ENCODE peak calls at places on chromosomes 4 and X, in seven cellular contexts. Z is mesothelial cell of epicardium, I is dorsolateral prefrontal cortex, Q is foreskin fibroblast, B is endothelial cell of umbilical vein, D is HCT116, R is BJ. J is an unnamed sample.

GRCh38 chrX:334331-334891 is 15.8 kb upstream of the GTPBP6 start:
- DNase-seq in D (no peak), B (no peak), Z (peak), R (no peak), I (peak), Q (no peak), J (no peak)

GRCh38 chrX:68978211-68978780 is 149.5 kb downstream of the EFNB1 start:
- DNase-seq in Q (no peak), R (no peak), B (peak), I (no peak), Z (no peak), D (no peak), J (peak)

GRCh38 chr4:15018389-15018788 is 16.1 kb downstream of the CPEB2 start:
- DNase-seq in Q (no peak), R (no peak), D (no peak), I (no peak), Z (no peak), B (peak), J (no peak)

GRCh38 chrX:151753313-151754041 is 18.9 kb downstream of the CNGA2 start:
- DNase-seq in R (no peak), Z (no peak), I (peak), D (peak), B (peak), Q (peak), J (peak)

GRCh38 chr4:87839309-87839946 is 6.7 kb downstream of the MEPE start:
- DNase-seq in I (no peak), B (peak), Z (no peak), Q (peak), D (no peak), R (no peak), J (no peak)

GRCh38 chr4:153488006-153488718 is 22.0 kb downstream of the TMEM131L start:
- DNase-seq in B (peak), D (no peak), R (no peak), I (no peak), Z (no peak), Q (no peak), J (no peak)

GRCh38 chr4:117085185-117085701 is at the start of gene TRAM1L1:
- DNase-seq in Z (peak), Q (peak), D (no peak), R (peak), B (peak), I (peak), J (peak)

GRCh38 chr4:88033309-88033708 is 25.9 kb downstream of the PKD2 start:
- DNase-seq in Q (peak), Z (no peak), B (peak), R (no peak), I (no peak), D (peak), J (peak)

GRCh38 chr4:76458297-76458696 is 23.3 kb downstream of the SHROOM3 start:
- DNase-seq in I (no peak), D (no peak), R (no peak), Z (no peak), B (no peak), Q (no peak), J (no peak)

GRCh38 chrX:107629533-107629909 is 1.2 kb downstream of the PRPS1 start:
- DNase-seq in Z (no peak), D (no peak), B (peak), I (no peak), Q (peak), R (no peak), J (no peak)

GRCh38 chr4:17557880-17558279 is 19.1 kb upstream of the LAP3 start:
- DNase-seq in Z (no peak), I (no peak), R (no peak), Q (peak), B (no peak), D (no peak), J (no peak)

GRCh38 chr4:137124278-137124932 is 407.9 kb downstream of the PCDH18 start:
- DNase-seq in I (no peak), Z (no peak), D (peak), R (peak), B (peak), Q (peak), J (peak)

GRCh38 chr4:172962564-172963353 is 205.9 kb upstream of the GALNT7 start:
- DNase-seq in B (peak), Q (peak), Z (no peak), R (peak), D (no peak), I (peak), J (peak)

GRCh38 chrX:69088171-69088938 is 76.9 kb downstream of the PJA1 start:
- DNase-seq in D (no peak), Z (no peak), I (no peak), R (no peak), B (no peak), Q (peak), J (peak)

GRCh38 chr4:183444953-183445543 is 612 bp downstream of the CDKN2AIP start:
- DNase-seq in I (no peak), Q (peak), B (no peak), R (no peak), D (no peak), Z (no peak), J (no peak)

GRCh38 chr4:154686838-154687237 is 57.0 kb upstream of the LRAT start:
- DNase-seq in R (no peak), Z (no peak), B (no peak), I (no peak), Q (peak), D (no peak), J (no peak)
- TF ChIP-seq CTCF in R (no peak), Z (peak), B (no peak), I (peak), Q (no peak), D (peak), J (no peak)

GRCh38 chr4:106522839-106523238 is 154.3 kb upstream of the GIMD1 start:
- DNase-seq in D (no peak), B (peak), Q (peak), I (no peak), Z (no peak), R (no peak), J (no peak)
- TF ChIP-seq CTCF in D (peak), B (peak), Q (peak), I (no peak), Z (no peak), R (no peak), J (peak)

DNA sequence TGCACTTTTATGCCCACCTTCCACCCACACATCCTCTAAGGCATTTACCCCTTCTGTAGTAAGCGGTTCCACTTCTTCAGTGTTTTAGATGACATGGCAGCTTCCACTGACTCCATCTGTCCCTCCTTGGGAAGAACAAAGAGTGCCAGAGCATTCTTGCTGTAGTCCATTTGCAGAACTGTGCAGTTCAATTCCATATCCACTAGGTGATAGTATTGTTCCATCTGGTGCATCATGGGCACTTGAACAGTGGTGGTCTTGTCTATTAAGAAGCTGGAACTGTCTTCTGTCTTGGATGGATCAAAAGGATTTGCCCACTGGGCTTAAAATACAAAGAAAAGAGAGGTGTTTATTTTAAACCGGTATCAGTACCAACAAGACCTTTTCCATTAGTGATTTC is 3.5 kb downstream of the SERPINA7 start:
- DNase-seq in B (no peak), Q (no peak), D (peak), I (no peak), Z (no peak), R (no peak), J (no peak)
- TF ChIP-seq CTCF in B (no peak), Q (no peak), D (peak), I (peak), Z (no peak), R (no peak), J (no peak)

DNA sequence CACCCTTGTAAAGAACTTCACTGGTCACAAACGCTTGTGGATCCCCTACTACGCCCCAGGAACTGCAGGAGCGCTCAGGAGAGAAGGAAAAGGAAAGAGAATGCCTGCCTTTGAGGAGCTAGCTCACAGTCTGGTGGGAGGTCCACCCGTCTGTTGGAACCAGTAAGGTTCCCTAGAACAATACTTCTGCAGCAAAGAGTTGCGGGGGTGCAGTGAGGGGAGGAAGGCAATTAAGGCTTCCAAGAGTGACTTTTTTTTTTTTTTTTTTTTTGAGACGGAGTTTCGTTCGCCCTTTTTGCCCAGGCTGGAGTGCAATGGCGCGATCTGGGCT is 321 bp upstream of the CTPS2 start:
- DNase-seq in Q (no peak), R (no peak), B (peak), I (no peak), D (no peak), Z (no peak), J (no peak)
- TF ChIP-seq CTCF in Q (no peak), R (no peak), B (no peak), I (no peak), D (no peak), Z (no peak), J (no peak)

DNA sequence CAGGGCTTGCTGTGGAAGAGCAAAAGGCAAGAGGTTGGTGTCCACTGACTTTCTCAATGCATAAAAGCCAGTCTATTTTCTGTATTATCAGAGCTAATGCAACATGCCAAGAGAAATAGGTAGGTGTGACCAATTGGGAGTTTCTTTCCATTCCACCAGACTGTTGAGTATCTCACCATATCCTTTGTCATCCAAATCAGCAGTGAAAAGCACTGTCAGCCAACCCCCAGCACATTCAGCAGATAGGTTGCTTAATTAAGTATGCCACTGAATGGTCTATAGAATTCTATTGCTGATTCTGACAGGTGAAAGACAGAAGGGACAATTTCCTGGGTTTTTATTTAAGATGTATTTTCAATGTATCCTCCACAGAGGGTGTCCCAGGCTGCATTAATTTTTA is 139.8 kb downstream of the HS6ST2 start:
- DNase-seq in R (no peak), Z (no peak), Q (no peak), I (no peak), D (no peak), B (no peak), J (no peak)
- TF ChIP-seq CTCF in R (no peak), Z (no peak), Q (no peak), I (no peak), D (no peak), B (no peak), J (no peak)

DNA sequence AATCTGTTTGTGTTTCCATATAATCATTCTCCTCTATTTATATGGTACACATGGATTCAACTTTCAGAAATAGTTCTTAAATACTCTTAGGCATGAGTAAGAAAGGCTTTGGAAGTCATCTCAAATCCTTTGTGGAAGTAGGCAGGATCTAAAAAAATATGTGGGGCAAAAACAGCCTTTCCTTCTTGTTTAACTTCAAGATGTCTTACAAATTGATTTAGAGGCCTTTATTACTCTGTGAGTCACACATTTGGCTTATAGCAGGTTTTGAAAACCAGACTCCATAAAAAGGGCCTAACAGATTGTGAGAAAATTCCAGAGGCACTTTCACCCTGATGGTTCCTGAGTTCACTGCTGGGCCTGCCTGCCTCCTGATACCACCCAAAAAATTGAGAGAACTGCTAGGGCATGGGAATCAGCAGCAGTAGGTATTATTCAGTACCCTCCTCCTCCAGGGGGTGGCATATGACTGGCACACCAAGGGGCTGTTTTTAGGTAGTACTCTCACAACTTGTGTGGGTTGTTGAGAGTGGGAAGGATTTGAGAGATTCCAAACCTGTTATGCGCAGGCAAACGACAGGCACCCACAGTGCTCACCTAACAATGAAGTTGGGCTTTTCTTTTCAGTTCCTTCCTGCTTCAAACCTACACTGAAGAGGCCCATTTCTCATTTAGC is 162.7 kb upstream of the MBNL3 start:
- DNase-seq in B (no peak), Q (peak), Z (no peak), R (no peak), D (no peak), I (no peak), J (no peak)
- TF ChIP-seq CTCF in B (no peak), Q (no peak), Z (peak), R (no peak), D (peak), I (no peak), J (no peak)

DNA sequence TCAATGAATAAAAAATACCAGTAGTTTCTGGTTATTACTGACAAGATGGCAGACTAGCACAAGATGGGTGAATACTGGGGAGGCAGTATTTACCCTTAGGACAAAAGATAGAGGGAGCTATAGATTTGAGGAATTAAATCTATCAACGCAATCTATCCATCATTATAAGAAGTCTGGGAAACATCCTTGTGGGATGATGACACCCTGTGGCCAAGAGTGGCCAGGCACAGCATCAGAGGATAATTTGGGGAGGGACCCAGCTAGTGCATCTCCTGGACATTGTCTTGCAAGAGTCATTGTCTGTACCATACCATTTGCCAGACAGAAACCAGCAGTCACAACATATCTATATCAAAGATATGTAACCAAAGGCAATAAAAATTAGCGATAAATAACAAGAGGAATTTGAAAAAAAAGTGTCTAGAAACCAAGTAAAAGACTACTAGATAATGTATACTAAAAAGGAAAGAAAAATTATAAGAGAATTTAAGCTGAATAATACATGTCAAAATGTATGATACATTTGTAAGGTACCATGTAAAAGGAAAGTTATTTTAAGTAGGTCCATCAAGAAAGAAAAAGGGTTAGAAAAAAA is 22.9 kb downstream of the KCTD8 start:
- DNase-seq in Q (no peak), Z (no peak), B (peak), R (no peak), I (peak), D (no peak), J (no peak)
- TF ChIP-seq CTCF in Q (no peak), Z (no peak), B (peak), R (no peak), I (peak), D (no peak), J (no peak)

DNA sequence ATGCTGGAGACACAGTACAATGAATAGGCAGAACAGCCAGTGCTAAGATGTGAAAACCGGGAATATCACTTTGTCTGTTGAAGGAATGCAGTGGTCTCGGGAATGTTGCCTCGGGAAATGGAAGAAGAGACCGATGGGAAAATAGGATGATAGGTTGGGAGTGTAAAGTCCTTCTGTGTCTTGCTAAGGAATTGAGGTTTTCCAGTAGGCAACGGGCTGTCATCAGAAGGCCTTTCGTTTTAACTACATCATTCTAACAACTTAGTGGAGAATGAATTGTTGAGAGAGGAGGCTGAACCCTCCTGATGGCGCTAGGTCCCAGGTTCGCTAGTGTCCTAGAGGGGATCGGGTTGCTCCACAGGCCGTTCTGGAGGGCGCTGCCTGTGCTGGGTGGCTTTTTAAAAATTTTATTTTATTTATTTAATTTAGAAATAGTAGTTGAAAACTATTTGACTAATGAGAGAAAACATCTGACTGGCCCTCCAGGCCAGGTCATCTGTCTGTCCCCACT is 735 bp downstream of the VBP1 start:
- DNase-seq in I (no peak), D (no peak), Q (peak), Z (no peak), B (peak), R (no peak), J (no peak)
- TF ChIP-seq CTCF in I (no peak), D (no peak), Q (no peak), Z (no peak), B (no peak), R (no peak), J (no peak)

J was measured in AG09319.